ENCODE peak calls at places on chromosomes 6 and 20, in five cellular contexts. One of them, this sample, is unnamed.

GRCh38 chr6:145733770-145734169 is 1.6 kb downstream of the EPM2A start:
- DNase-seq in activated gamma-delta T cell treated with Interleukin-2 at 50 U/mL for 16 hours: no peak
- DNase-seq in activated T-cell treated with anti-CD3 and anti-CD28 coated beads for 1 hour: no peak
- DNase-seq in kidney tubule cell: peak
- DNase-seq in BE2C: no peak
- DNase-seq in this sample: no peak

GRCh38 chr6:26175428-26176181 is 88.4 kb downstream of the HFE start:
- DNase-seq in activated gamma-delta T cell treated with Interleukin-2 at 50 U/mL for 16 hours: peak
- DNase-seq in activated T-cell treated with anti-CD3 and anti-CD28 coated beads for 1 hour: peak
- DNase-seq in kidney tubule cell: peak
- DNase-seq in BE2C: peak
- DNase-seq in this sample: peak

GRCh38 chr6:44186691-44187025 is 28.0 kb downstream of the CAPN11 start:
- DNase-seq in BE2C: no peak
- DNase-seq in kidney tubule cell: no peak
- DNase-seq in activated gamma-delta T cell treated with Interleukin-2 at 50 U/mL for 16 hours: no peak
- DNase-seq in activated T-cell treated with anti-CD3 and anti-CD28 coated beads for 1 hour: no peak
- DNase-seq in this sample: no peak

GRCh38 chr20:15703171-15703911 is 869.9 kb downstream of the KIF16B start:
- DNase-seq in activated T-cell treated with anti-CD3 and anti-CD28 coated beads for 1 hour: no peak
- DNase-seq in BE2C: no peak
- DNase-seq in activated gamma-delta T cell treated with Interleukin-2 at 50 U/mL for 16 hours: no peak
- DNase-seq in kidney tubule cell: peak
- DNase-seq in this sample: no peak

GRCh38 chr6:148118303-148118702 is 224.3 kb upstream of the SASH1 start:
- DNase-seq in BE2C: no peak
- DNase-seq in activated T-cell treated with anti-CD3 and anti-CD28 coated beads for 1 hour: no peak
- DNase-seq in activated gamma-delta T cell treated with Interleukin-2 at 50 U/mL for 16 hours: no peak
- DNase-seq in kidney tubule cell: no peak
- DNase-seq in this sample: no peak

GRCh38 chr20:8414611-8415274 is 282.7 kb downstream of the PLCB1 start:
- DNase-seq in activated gamma-delta T cell treated with Interleukin-2 at 50 U/mL for 16 hours: no peak
- DNase-seq in activated T-cell treated with anti-CD3 and anti-CD28 coated beads for 1 hour: no peak
- DNase-seq in BE2C: peak
- DNase-seq in kidney tubule cell: peak
- DNase-seq in this sample: no peak

GRCh38 chr6:12504325-12504966 is 212.1 kb upstream of the PHACTR1 start:
- DNase-seq in kidney tubule cell: peak
- DNase-seq in activated T-cell treated with anti-CD3 and anti-CD28 coated beads for 1 hour: no peak
- DNase-seq in BE2C: peak
- DNase-seq in activated gamma-delta T cell treated with Interleukin-2 at 50 U/mL for 16 hours: no peak
- DNase-seq in this sample: no peak

GRCh38 chr6:169838291-169839028 is 87.0 kb downstream of the ERMARD start:
- DNase-seq in activated gamma-delta T cell treated with Interleukin-2 at 50 U/mL for 16 hours: no peak
- DNase-seq in BE2C: peak
- DNase-seq in activated T-cell treated with anti-CD3 and anti-CD28 coated beads for 1 hour: no peak
- DNase-seq in kidney tubule cell: no peak
- DNase-seq in this sample: no peak

GRCh38 chr6:79713701-79714322 is 82.7 kb downstream of the SH3BGRL2 start:
- DNase-seq in activated T-cell treated with anti-CD3 and anti-CD28 coated beads for 1 hour: peak
- DNase-seq in activated gamma-delta T cell treated with Interleukin-2 at 50 U/mL for 16 hours: peak
- DNase-seq in BE2C: peak
- DNase-seq in kidney tubule cell: peak
- DNase-seq in this sample: peak

GRCh38 chr20:46894971-46895905 is 595 bp downstream of the EYA2 start:
- DNase-seq in activated gamma-delta T cell treated with Interleukin-2 at 50 U/mL for 16 hours: no peak
- DNase-seq in kidney tubule cell: peak
- DNase-seq in activated T-cell treated with anti-CD3 and anti-CD28 coated beads for 1 hour: no peak
- DNase-seq in BE2C: no peak
- DNase-seq in this sample: no peak

GRCh38 chr6:143049611-143050010 is 11.1 kb upstream of the AIG1 start:
- DNase-seq in activated gamma-delta T cell treated with Interleukin-2 at 50 U/mL for 16 hours: no peak
- DNase-seq in activated T-cell treated with anti-CD3 and anti-CD28 coated beads for 1 hour: no peak
- DNase-seq in kidney tubule cell: no peak
- DNase-seq in BE2C: no peak
- DNase-seq in this sample: no peak

GRCh38 chr20:25848222-25848621 is 151.6 kb upstream of the ZNF337 start:
- DNase-seq in activated gamma-delta T cell treated with Interleukin-2 at 50 U/mL for 16 hours: no peak
- DNase-seq in BE2C: no peak
- DNase-seq in kidney tubule cell: no peak
- DNase-seq in activated T-cell treated with anti-CD3 and anti-CD28 coated beads for 1 hour: no peak
- DNase-seq in this sample: no peak

GRCh38 chr6:43292341-43292740 is 5.7 kb upstream of the SLC22A7 start:
- DNase-seq in activated T-cell treated with anti-CD3 and anti-CD28 coated beads for 1 hour: no peak
- DNase-seq in activated gamma-delta T cell treated with Interleukin-2 at 50 U/mL for 16 hours: no peak
- DNase-seq in BE2C: no peak
- DNase-seq in kidney tubule cell: no peak
- DNase-seq in this sample: no peak

GRCh38 chr6:84269947-84270733 is 42.7 kb upstream of the CEP162 start:
- DNase-seq in BE2C: no peak
- DNase-seq in activated gamma-delta T cell treated with Interleukin-2 at 50 U/mL for 16 hours: no peak
- DNase-seq in kidney tubule cell: no peak
- DNase-seq in activated T-cell treated with anti-CD3 and anti-CD28 coated beads for 1 hour: no peak
- DNase-seq in this sample: no peak